ENCODE peak calls at places on chromosomes 7 and 10, in ten cellular contexts. V is upper lobe of right lung; X is MM.1S; Y is effector memory CD4-positive, alpha-beta T cell; Z is stomach; L is A549; T is neuronal stem cell; C is kidney; U is AG04450; G is breast epithelium. P is an unnamed sample.

GRCh38 chr7:92634924-92635519 is 44.8 kb upstream of the FAM133B start:
- DNase-seq in V (no peak), X (peak), Y (no peak), Z (no peak), L (peak), T (no peak), C (no peak), U (peak), G (no peak), P (peak)

GRCh38 chr10:33248638-33249037 is 85.8 kb downstream of the NRP1 start:
- DNase-seq in V (no peak), X (peak), Y (no peak), Z (no peak), L (no peak), T (no peak), C (no peak), U (peak), G (no peak), P (no peak)

GRCh38 chr10:59825932-59826331 is 72.7 kb upstream of the MRLN start:
- DNase-seq in V (no peak), X (no peak), Y (no peak), Z (no peak), L (no peak), T (no peak), C (no peak), U (no peak), G (no peak), P (no peak)

GRCh38 chr7:26813426-26813825 is 51.0 kb downstream of the SKAP2 start:
- DNase-seq in V (no peak), X (no peak), Y (no peak), Z (no peak), L (peak), T (no peak), C (peak), U (peak), G (no peak), P (no peak)

GRCh38 chr10:44907576-44907975 is 3.6 kb upstream of the TMEM72 start:
- DNase-seq in V (no peak), X (no peak), Y (no peak), Z (no peak), L (no peak), T (no peak), C (no peak), U (no peak), G (no peak), P (no peak)

GRCh38 chr7:133936074-133936473 is 191.1 kb upstream of the LRGUK start:
- DNase-seq in V (no peak), X (no peak), Y (no peak), Z (no peak), L (peak), T (no peak), C (no peak), U (no peak), G (no peak), P (peak)

GRCh38 chr10:66919248-66919647 is 6.6 kb upstream of the LRRTM3 start:
- DNase-seq in V (no peak), X (no peak), Y (no peak), Z (no peak), L (no peak), T (no peak), C (no peak), U (no peak), G (no peak), P (no peak)

GRCh38 chr10:17616403-17617030 is 657 bp downstream of the HACD1 start:
- DNase-seq in V (peak), X (no peak), Y (no peak), Z (peak), L (peak), T (peak), C (peak), U (no peak), G (peak), P (peak)

GRCh38 chr7:95865716-95866371 is 93.5 kb downstream of the DYNC1I1 start:
- DNase-seq in V (no peak), X (no peak), Y (no peak), Z (no peak), L (peak), T (peak), C (no peak), U (no peak), G (no peak), P (no peak)

GRCh38 chr10:62899316-62899715 is 83.2 kb upstream of the EGR2 start:
- DNase-seq in V (no peak), X (no peak), Y (no peak), Z (no peak), L (no peak), T (no peak), C (no peak), U (no peak), G (no peak), P (no peak)

GRCh38 chr10:53107711-53108110 is 335.1 kb upstream of the MBL2 start:
- DNase-seq in V (no peak), X (no peak), Y (no peak), Z (no peak), L (no peak), T (no peak), C (no peak), U (no peak), G (no peak), P (no peak)

GRCh38 chr10:119242191-119242590 is 34.8 kb downstream of the GRK5 start:
- DNase-seq in V (no peak), X (no peak), Y (no peak), Z (no peak), L (no peak), T (no peak), C (no peak), U (no peak), G (no peak), P (no peak)

GRCh38 chr10:132574783-132575319 is 37.3 kb downstream of the INPP5A start:
- DNase-seq in V (no peak), X (no peak), Y (no peak), Z (no peak), L (no peak), T (no peak), C (no peak), U (no peak), G (no peak), P (no peak)

GRCh38 chr10:129653861-129654260 is 186.8 kb downstream of the MGMT start:
- DNase-seq in V (no peak), X (no peak), Y (no peak), Z (no peak), L (no peak), T (no peak), C (no peak), U (no peak), G (no peak), P (no peak)

GRCh38 chr7:4712371-4713182 is 30.5 kb downstream of the FOXK1 start:
- DNase-seq in V (no peak), X (no peak), Y (no peak), Z (no peak), L (peak), T (no peak), C (no peak), U (no peak), G (no peak), P (peak)

GRCh38 chr7:7201583-7202374 is 19.4 kb downstream of the C1GALT1 start:
- DNase-seq in V (peak), X (peak), Y (no peak), Z (peak), L (no peak), T (no peak), C (peak), U (no peak), G (peak), P (peak)

GRCh38 chr7:100449190-100449795 is 13.0 kb upstream of the PPP1R35 start:
- DNase-seq in V (no peak), X (no peak), Y (no peak), Z (no peak), L (no peak), T (no peak), C (no peak), U (no peak), G (no peak), P (no peak)

GRCh38 chr10:73110345-73110849 is at the start of gene NUDT13:
- DNase-seq in V (no peak), X (peak), Y (peak), Z (peak), L (peak), T (peak), C (no peak), U (no peak), G (peak), P (peak)

GRCh38 chr7:119037941-119038340 is 813.4 kb downstream of the ANKRD7 start:
- DNase-seq in V (no peak), X (no peak), Y (no peak), Z (no peak), L (no peak), T (no peak), C (no peak), U (no peak), G (no peak), P (no peak)

GRCh38 chr10:57785546-57785945 is 482.1 kb downstream of the IPMK start:
- DNase-seq in V (no peak), X (no peak), Y (no peak), Z (no peak), L (no peak), T (no peak), C (no peak), U (no peak), G (no peak), P (no peak)

GRCh38 chr10:69389827-69390490 is 26.8 kb downstream of the TACR2 start:
- DNase-seq in V (no peak), X (no peak), Y (no peak), Z (peak), L (peak), T (no peak), C (no peak), U (no peak), G (no peak), P (no peak)

GRCh38 chr10:93376372-93377296 is 105.5 kb downstream of the MYOF start:
- DNase-seq in V (peak), X (peak), Y (no peak), Z (peak), L (peak), T (peak), C (peak), U (peak), G (peak), P (peak)

GRCh38 chr10:77062381-77062780 is 575.2 kb downstream of the KCNMA1 start:
- DNase-seq in V (no peak), X (no peak), Y (no peak), Z (no peak), L (no peak), T (no peak), C (no peak), U (no peak), G (no peak), P (no peak)

GRCh38 chr10:13983035-13983434 is 347.7 kb downstream of the FRMD4A start:
- DNase-seq in V (no peak), X (no peak), Y (no peak), Z (no peak), L (no peak), T (no peak), C (no peak), U (no peak), G (no peak), P (no peak)

GRCh38 chr10:97291357-97292096 is 910 bp downstream of the ARHGAP19 start:
- DNase-seq in V (no peak), X (no peak), Y (no peak), Z (no peak), L (no peak), T (no peak), C (no peak), U (no peak), G (no peak), P (no peak)

GRCh38 chr10:44306147-44306710 is 78.7 kb downstream of the CXCL12 start:
- DNase-seq in V (no peak), X (no peak), Y (no peak), Z (no peak), L (peak), T (no peak), C (no peak), U (peak), G (no peak), P (no peak)

GRCh38 chr7:85508642-85509429 is 322.0 kb upstream of the SEMA3D start:
- DNase-seq in V (no peak), X (no peak), Y (no peak), Z (no peak), L (no peak), T (no peak), C (no peak), U (peak), G (no peak), P (no peak)

GRCh38 chr10:73478636-73479035 is 17.2 kb downstream of the PPP3CB start:
- DNase-seq in V (no peak), X (no peak), Y (no peak), Z (no peak), L (no peak), T (no peak), C (no peak), U (no peak), G (no peak), P (no peak)

GRCh38 chr7:66883716-66884115 is 37.3 kb upstream of the TMEM248 start:
- DNase-seq in V (no peak), X (no peak), Y (no peak), Z (no peak), L (no peak), T (no peak), C (no peak), U (peak), G (no peak), P (no peak)

GRCh38 chr7:7956531-7957221 is 11.9 kb upstream of the GLCCI1 start:
- DNase-seq in V (no peak), X (no peak), Y (no peak), Z (no peak), L (no peak), T (no peak), C (no peak), U (no peak), G (no peak), P (no peak)

GRCh38 chr7:151810434-151811232 is 66.3 kb downstream of the PRKAG2 start:
- DNase-seq in V (peak), X (no peak), Y (no peak), Z (peak), L (no peak), T (no peak), C (peak), U (no peak), G (no peak), P (peak)

GRCh38 chr10:29559996-29560395 is 74.8 kb downstream of the SVIL start:
- DNase-seq in V (no peak), X (no peak), Y (no peak), Z (no peak), L (no peak), T (no peak), C (no peak), U (no peak), G (no peak), P (no peak)

GRCh38 chr10:79127151-79127961 is 58.6 kb downstream of the ZMIZ1 start:
- DNase-seq in V (peak), X (no peak), Y (no peak), Z (peak), L (peak), T (no peak), C (peak), U (no peak), G (peak), P (peak)

GRCh38 chr7:73980206-73980605 is 47.8 kb upstream of the ELN start:
- DNase-seq in V (peak), X (no peak), Y (no peak), Z (no peak), L (no peak), T (no peak), C (peak), U (no peak), G (no peak), P (no peak)

GRCh38 chr7:81743665-81744064 is 26.2 kb downstream of the HGF start:
- DNase-seq in V (no peak), X (no peak), Y (no peak), Z (no peak), L (no peak), T (no peak), C (no peak), U (no peak), G (no peak), P (no peak)

GRCh38 chr10:133489816-133490588 is 36.3 kb downstream of the SCART1 start:
- DNase-seq in V (no peak), X (peak), Y (no peak), Z (no peak), L (no peak), T (no peak), C (no peak), U (no peak), G (no peak), P (no peak)

GRCh38 chr10:12699756-12700556 is 301.6 kb downstream of the CCDC3 start:
- DNase-seq in V (no peak), X (no peak), Y (no peak), Z (no peak), L (no peak), T (no peak), C (no peak), U (no peak), G (no peak), P (no peak)

GRCh38 chr7:33054261-33054964 is 8.2 kb downstream of the NT5C3A start:
- DNase-seq in V (no peak), X (no peak), Y (no peak), Z (no peak), L (no peak), T (no peak), C (no peak), U (no peak), G (no peak), P (no peak)

GRCh38 chr7:33048257-33048656 is 14.3 kb downstream of the NT5C3A start:
- DNase-seq in V (no peak), X (no peak), Y (no peak), Z (no peak), L (no peak), T (no peak), C (no peak), U (no peak), G (no peak), P (no peak)

GRCh38 chr7:33048704-33049103 is 13.9 kb downstream of the NT5C3A start:
- DNase-seq in V (no peak), X (no peak), Y (no peak), Z (no peak), L (no peak), T (no peak), C (no peak), U (no peak), G (no peak), P (no peak)

GRCh38 chr7:33053716-33054115 is 8.9 kb downstream of the NT5C3A start:
- DNase-seq in V (no peak), X (no peak), Y (no peak), Z (no peak), L (no peak), T (no peak), C (no peak), U (no peak), G (no peak), P (no peak)

GRCh38 chr7:33050425-33051318 is 11.9 kb downstream of the NT5C3A start:
- DNase-seq in V (no peak), X (peak), Y (no peak), Z (no peak), L (peak), T (no peak), C (no peak), U (no peak), G (no peak), P (peak)
- H3K27ac ChIP-seq in V (peak), X (no peak), Y (no peak), Z (peak), L (no peak), T (no peak), C (no peak), U (no peak), G (peak), P (peak)

DNA sequence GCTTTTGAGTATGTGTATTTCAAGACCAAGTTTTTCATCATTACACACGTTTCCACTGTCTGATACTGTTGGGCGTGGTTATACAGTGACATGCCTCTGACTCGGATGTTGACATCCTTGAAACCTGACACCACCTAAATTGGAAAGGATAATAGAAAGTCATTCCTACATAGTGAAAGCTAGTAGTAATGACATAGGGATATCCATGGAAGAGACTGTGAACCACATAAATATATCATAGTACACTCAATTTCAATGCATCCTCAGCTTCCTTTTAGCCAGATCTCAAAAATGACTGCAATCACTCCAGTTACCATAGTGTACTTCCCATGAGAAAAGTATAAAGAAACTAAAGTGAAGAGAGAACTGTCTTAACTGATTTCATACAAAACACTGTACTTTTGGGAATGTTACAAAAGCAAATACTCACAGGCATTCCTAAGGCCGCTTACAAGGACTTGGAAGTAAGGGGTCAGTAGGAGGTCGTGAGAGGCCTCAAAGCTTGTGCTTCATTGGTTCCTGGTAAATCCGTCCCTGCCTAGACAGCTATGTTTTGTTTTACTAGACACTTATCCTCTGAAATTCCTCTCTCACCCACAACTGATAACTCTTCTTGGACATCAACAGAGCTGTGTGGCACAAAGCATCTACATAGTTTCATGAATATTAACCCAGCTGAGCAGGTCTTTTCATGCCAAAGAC is 71.8 kb upstream of the VWDE start:
- DNase-seq in V (no peak), X (no peak), Y (no peak), Z (no peak), L (peak), T (peak), C (no peak), U (no peak), G (no peak), P (no peak)
- H3K27ac ChIP-seq in V (no peak), X (no peak), Y (no peak), Z (no peak), L (no peak), T (no peak), C (no peak), U (no peak), G (no peak), P (no peak)

GRCh38 chr7:46764100-46764941 is 817.6 kb downstream of the TNS3 start:
- DNase-seq in V (no peak), X (no peak), Y (no peak), Z (peak), L (peak), T (no peak), C (no peak), U (peak), G (no peak), P (peak)
- H3K27ac ChIP-seq in V (no peak), X (no peak), Y (no peak), Z (no peak), L (peak), T (no peak), C (no peak), U (no peak), G (no peak), P (no peak)

DNA sequence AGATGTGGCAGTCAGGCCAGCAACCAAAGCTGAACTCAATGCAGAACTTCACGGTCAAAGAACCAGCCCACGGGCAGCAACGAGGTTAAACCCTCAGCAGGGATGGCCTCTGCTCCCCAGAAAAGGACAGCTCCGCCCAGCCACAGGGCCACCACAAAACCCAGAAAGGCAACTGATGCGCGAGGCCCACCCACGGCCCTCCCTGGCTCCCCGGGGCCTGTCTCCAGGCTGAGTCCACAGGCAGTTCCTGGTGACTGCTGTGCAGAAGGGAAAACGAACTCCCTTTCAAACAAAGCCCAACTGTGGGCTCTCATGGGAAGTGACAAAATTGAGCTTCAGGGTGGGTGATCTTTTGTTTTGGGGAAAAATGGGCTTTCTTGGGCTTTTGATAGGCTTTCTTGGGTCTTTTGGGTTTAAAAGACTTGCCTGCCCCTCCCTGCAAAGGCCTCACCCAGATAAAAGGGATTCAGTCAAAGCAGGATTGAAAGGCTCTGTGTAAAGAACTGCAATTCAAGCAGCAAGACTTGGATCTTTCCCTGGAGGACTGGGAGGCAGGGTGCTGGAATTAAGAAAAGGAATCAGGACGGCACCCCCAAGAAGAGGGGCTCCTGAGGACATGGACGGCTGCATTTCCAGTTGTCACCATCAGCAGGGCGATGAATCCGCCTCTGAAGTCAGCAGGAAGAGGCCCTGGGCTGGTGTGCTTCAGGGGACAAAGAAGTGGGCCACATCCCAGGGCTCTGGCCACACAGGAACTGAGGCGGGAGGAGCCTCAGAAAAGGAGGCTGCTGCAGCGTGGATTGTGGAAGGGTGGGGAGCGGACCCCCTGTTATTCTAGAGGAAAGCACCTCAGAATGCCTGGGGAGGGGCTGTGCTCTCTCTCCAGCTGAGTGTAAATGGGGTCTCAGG is 209.9 kb downstream of the USP6NL start:
- DNase-seq in V (no peak), X (no peak), Y (no peak), Z (no peak), L (no peak), T (peak), C (no peak), U (no peak), G (no peak), P (peak)
- H3K27ac ChIP-seq in V (no peak), X (no peak), Y (peak), Z (no peak), L (no peak), T (peak), C (no peak), U (no peak), G (no peak), P (no peak)